ENCODE peak calls at places on chromosome 10, in six cellular contexts. B is H9, E is A549, M is fibroblast of lung, H is caudate nucleus, O is tibial artery. Q is an unnamed sample.

GRCh38 chr10:13074562-13075451 is 25.2 kb upstream of the OPTN start:
- DNase-seq in H (no peak), M (peak; percentile 53), B (peak; percentile 75), O (peak; percentile 69), E (peak; percentile 76), Q (peak; percentile 61)

GRCh38 chr10:131195552-131196159 is 115.9 kb downstream of the TCERG1L start:
- DNase-seq in E (no peak), B (peak; percentile 20), O (no peak), M (no peak), H (no peak), Q (no peak)

GRCh38 chr10:75276029-75276872 is 40.5 kb upstream of the COMTD1 start:
- DNase-seq in M (no peak), E (no peak), O (no peak), B (peak; percentile 55), H (no peak), Q (no peak)

GRCh38 chr10:102744374-102745051 is 765 bp downstream of the WBP1L start:
- DNase-seq in E (no peak), B (no peak), H (peak; percentile 2), O (peak; percentile 38), M (no peak), Q (no peak)

GRCh38 chr10:116263870-116264269 is 9.1 kb downstream of the GFRA1 start:
- DNase-seq in O (no peak), M (peak; percentile 70), B (no peak), E (no peak), H (no peak), Q (no peak)

GRCh38 chr10:96642973-96643372 is 56.2 kb upstream of the TM9SF3 start:
- DNase-seq in E (peak; percentile 51), M (peak; percentile 30), B (peak; percentile 67), H (no peak), O (peak; percentile 79), Q (peak; percentile 29)

GRCh38 chr10:28425431-28425830 is 107.5 kb upstream of the WAC start:
- DNase-seq in O (no peak), M (no peak), B (no peak), E (no peak), H (no peak), Q (no peak)

GRCh38 chr10:105243825-105244224 is 602.7 kb downstream of the SORCS3 start:
- DNase-seq in O (no peak), H (no peak), M (no peak), B (no peak), E (no peak), Q (no peak)

GRCh38 chr10:93907049-93907448 is 13.3 kb downstream of the SLC35G1 start:
- DNase-seq in O (no peak), M (no peak), E (no peak), H (no peak), B (no peak), Q (no peak)

GRCh38 chr10:119111968-119112515 is 8.1 kb downstream of the DENND10 start:
- DNase-seq in E (no peak), M (peak; percentile 73), H (no peak), B (no peak), O (no peak), Q (no peak)

GRCh38 chr10:541750-542371 is 147.6 kb downstream of the DIP2C start:
- DNase-seq in H (no peak), E (no peak), O (no peak), B (no peak), M (no peak), Q (no peak)

GRCh38 chr10:6145414-6145978 is 56.7 kb downstream of the RBM17 start:
- DNase-seq in E (no peak), B (no peak), H (no peak), O (no peak), M (no peak), Q (no peak)

GRCh38 chr10:110138197-110138812 is 69.1 kb upstream of the MXI1 start:
- DNase-seq in O (no peak), E (peak; percentile 67), M (peak; percentile 52), B (no peak), H (no peak), Q (peak; percentile 45)

GRCh38 chr10:77195101-77195500 is 442.5 kb downstream of the KCNMA1 start:
- DNase-seq in H (no peak), O (peak; percentile 50), B (no peak), M (peak; percentile 97), E (peak; percentile 69), Q (no peak)

GRCh38 chr10:24858244-24858907 is 94.0 kb downstream of the PRTFDC1 start:
- DNase-seq in B (no peak), E (no peak), H (no peak), O (no peak), M (peak; percentile 74), Q (no peak)

GRCh38 chr10:18681971-18682403 is 22.8 kb downstream of the ARL5B start:
- DNase-seq in M (peak; percentile 87), O (no peak), B (no peak), H (no peak), E (peak; percentile 30), Q (no peak)

GRCh38 chr10:34780818-34781380 is 34.2 kb downstream of the PARD3 start:
- DNase-seq in E (no peak), H (no peak), B (no peak), O (no peak), M (peak; percentile 59), Q (no peak)

GRCh38 chr10:29392376-29393021 is 103.6 kb downstream of the LYZL1 start:
- DNase-seq in M (peak; percentile 31), H (no peak), B (peak; percentile 50), O (peak; percentile 46), E (peak; percentile 54), Q (peak; percentile 32)

GRCh38 chr10:6035926-6036575 is 26.1 kb downstream of the IL2RA start:
- DNase-seq in E (no peak), O (no peak), M (no peak), B (no peak), H (no peak), Q (no peak)

GRCh38 chr10:68208424-68209042 is 23.4 kb downstream of the ATOH7 start:
- DNase-seq in M (peak; percentile 69), H (peak; percentile 6), O (no peak), B (peak; percentile 93), E (peak; percentile 90), Q (peak; percentile 58)

GRCh38 chr10:11058965-11059364 is 41.3 kb downstream of the CELF2 start:
- DNase-seq in M (peak; percentile 42), E (no peak), B (no peak), O (no peak), H (no peak), Q (no peak)

GRCh38 chr10:3095373-3096139 is 28.2 kb downstream of the PFKP start:
- DNase-seq in B (no peak), M (peak; percentile 100), O (peak; percentile 63), E (peak; percentile 98), H (no peak), Q (no peak)

GRCh38 chr10:47058961-47059391 is 147.7 kb downstream of the PTPN20 start:
- DNase-seq in O (no peak), H (no peak), B (no peak), M (peak; percentile 16), E (no peak), Q (no peak)

GRCh38 chr10:21194510-21194993 is 297.4 kb upstream of the NEBL start:
- DNase-seq in O (no peak), M (peak; percentile 23), H (no peak), B (no peak), E (peak; percentile 79), Q (no peak)

GRCh38 chr10:15714847-15715246 is 4.9 kb downstream of the ITGA8 start:
- DNase-seq in E (no peak), H (no peak), M (no peak), O (no peak), B (no peak), Q (no peak)

GRCh38 chr10:113663142-113663541 is 699 bp downstream of the NRAP start:
- DNase-seq in M (peak; percentile 43), B (no peak), E (peak; percentile 20), H (no peak), O (no peak), Q (no peak)

GRCh38 chr10:84825330-84825729 is 496.9 kb downstream of the CCSER2 start:
- DNase-seq in O (no peak), M (peak; percentile 90), B (no peak), H (no peak), E (peak; percentile 18), Q (no peak)

DNA sequence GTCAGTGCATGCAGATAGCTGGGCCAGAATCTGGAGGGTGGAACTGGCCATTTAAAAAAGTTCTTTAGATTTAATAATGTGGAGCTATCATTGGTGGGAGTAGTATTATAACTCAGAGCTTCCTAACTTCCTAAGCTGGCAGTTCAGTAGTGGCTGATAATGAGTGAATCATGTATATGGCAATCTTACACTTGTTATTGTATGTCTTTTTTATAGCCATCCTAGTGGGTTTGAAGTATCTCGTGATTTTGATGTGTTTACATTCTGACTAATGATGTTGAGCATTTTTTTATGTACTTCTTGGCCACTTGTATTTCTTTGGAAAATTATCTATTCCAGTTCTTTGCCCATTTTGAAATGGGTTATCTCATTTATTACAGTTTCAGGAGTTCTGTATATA is 15.4 kb downstream of the TFAM start:
- DNase-seq in E (no peak), B (no peak), O (no peak), H (no peak), M (peak; percentile 39), Q (no peak)
- H3K27ac ChIP-seq in E (no peak overlapping the region), B (no peak overlapping the region), O (no peak overlapping the region), H (no peak overlapping the region), M (no peak overlapping the region), Q (no peak overlapping the region)

DNA sequence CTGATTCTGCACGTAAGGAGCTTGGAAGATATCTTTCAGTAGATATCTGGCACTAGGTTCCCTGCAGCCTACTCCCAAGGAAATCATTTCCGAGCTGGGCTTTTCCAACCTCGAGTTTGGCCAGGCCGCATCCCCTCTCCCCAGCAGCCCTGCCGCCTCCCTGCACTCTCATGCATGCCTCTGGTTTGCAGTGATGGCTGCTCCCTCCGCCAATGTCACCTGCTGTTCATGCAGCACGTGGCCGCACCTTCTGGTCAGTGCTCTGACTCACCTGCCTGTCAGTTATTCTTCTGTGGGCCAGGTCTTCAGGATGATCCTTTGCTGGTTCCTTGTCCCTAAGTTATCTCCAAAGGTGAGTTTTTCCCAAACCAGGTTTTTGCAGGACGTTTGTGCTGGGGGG is 50.6 kb upstream of the RASGEF1A start:
- DNase-seq in M (no peak), B (no peak), E (no peak), O (no peak), H (no peak), Q (no peak)
- H3K27ac ChIP-seq in M (no peak overlapping the region), B (no peak overlapping the region), E (no peak overlapping the region), O (no peak overlapping the region), H (no peak overlapping the region), Q (no peak overlapping the region)

GRCh38 chr10:97717627-97718026 is 4.1 kb downstream of the MARVELD1 start:
- DNase-seq in O (no peak), M (no peak), E (no peak), H (no peak), B (no peak), Q (no peak)
- H3K27ac ChIP-seq in O (peak overlapping the region; percentile 99), M (no peak overlapping the region), E (peak overlapping the region; percentile 81), H (peak overlapping the region; percentile 81), B (no peak overlapping the region), Q (peak overlapping the region; percentile 88)

DNA sequence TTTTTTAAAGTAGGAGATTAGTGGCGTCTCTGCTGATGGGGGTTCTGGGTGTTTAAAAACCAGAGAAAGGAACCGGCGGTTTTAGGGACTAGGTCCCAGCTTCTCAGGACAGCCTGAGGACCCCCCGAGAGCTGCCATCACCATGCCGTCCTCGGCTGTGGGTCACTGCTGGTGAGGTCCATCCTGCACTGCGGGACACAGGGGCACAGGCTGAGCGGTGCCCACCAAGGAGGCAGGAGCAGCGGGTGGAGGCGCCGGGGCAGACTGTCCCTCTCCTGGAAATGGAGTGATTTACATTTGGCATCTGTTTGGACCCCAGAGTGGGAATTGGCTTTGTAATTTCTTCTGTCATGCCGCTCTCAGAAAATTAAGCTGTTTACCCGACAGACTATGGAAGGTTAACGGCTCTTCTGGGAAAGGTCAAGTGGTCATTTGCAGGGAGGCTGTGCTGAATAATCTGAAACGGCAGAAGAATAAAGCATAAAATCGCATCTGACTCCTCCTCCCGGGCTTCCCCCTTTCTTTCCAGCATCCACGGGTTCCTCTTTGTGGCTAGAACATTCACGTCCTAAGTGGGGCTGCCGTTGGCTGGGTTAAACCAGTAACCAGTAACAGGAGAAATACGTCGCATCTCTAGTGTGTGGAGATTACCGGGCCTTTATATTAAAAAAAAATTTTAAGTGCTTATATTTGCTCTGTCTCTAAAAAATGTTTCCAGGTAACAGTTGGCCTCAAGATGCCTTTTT is 31.7 kb downstream of the LHPP start:
- DNase-seq in H (no peak), E (no peak), O (no peak), B (no peak), M (no peak), Q (no peak)
- H3K27ac ChIP-seq in H (no peak overlapping the region), E (no peak overlapping the region), O (no peak overlapping the region), B (no peak overlapping the region), M (no peak overlapping the region), Q (no peak overlapping the region)

Q was measured in neuronal stem cell.